ENCODE peak calls at places on chromosomes 13 and 19, in ten cellular contexts. D is T-helper 17 cell; L is AML-193; O is AG09309; X is activated naive CD8-positive, alpha-beta T cell treated with anti-CD3 and anti-CD28 coated beads, Interleukin-2, amount 50 U/mL, for 24 hours; Q is trophoblast cell; N is NCI-H748 treated with DMSO at 0.1 percent for 48 hours; S is endothelial cell; G is mammary epithelial cell; E is neuronal stem cell. K is an unnamed sample.

GRCh38 chr13:27079421-27079958 is 92.1 kb downstream of the USP12 start:
- DNase-seq in D (no peak), L (peak), O (peak), X (no peak), Q (peak), N (no peak), S (no peak), G (peak), E (no peak), K (no peak)

GRCh38 chr19:47540748-47541147 is 25.9 kb upstream of the NAPA start:
- DNase-seq in D (no peak), L (no peak), O (peak), X (no peak), Q (no peak), N (no peak), S (no peak), G (no peak), E (no peak), K (no peak)

GRCh38 chr13:85503797-85504196 is 295.4 kb downstream of the SLITRK6 start:
- DNase-seq in D (no peak), L (no peak), O (no peak), X (no peak), Q (no peak), N (no peak), S (no peak), G (peak), E (no peak), K (no peak)

GRCh38 chr19:16118489-16119033 is 6.9 kb downstream of the RAB8A start:
- DNase-seq in D (no peak), L (peak), O (no peak), X (peak), Q (peak), N (no peak), S (no peak), G (no peak), E (no peak), K (no peak)

GRCh38 chr19:34366670-34367423 is 1.9 kb downstream of the GPI start:
- DNase-seq in D (no peak), L (peak), O (peak), X (no peak), Q (no peak), N (no peak), S (no peak), G (peak), E (no peak), K (no peak)

GRCh38 chr13:103640617-103641016 is 574.4 kb upstream of the SLC10A2 start:
- DNase-seq in D (no peak), L (no peak), O (no peak), X (no peak), Q (no peak), N (no peak), S (no peak), G (no peak), E (no peak), K (no peak)

GRCh38 chr13:72985610-72986009 is 73.2 kb upstream of the KLF5 start:
- DNase-seq in D (no peak), L (no peak), O (no peak), X (no peak), Q (no peak), N (no peak), S (no peak), G (no peak), E (no peak), K (no peak)

GRCh38 chr13:27952931-27953670 is 16.0 kb downstream of the CDX2 start:
- DNase-seq in D (no peak), L (no peak), O (no peak), X (no peak), Q (peak), N (no peak), S (no peak), G (no peak), E (no peak), K (no peak)

GRCh38 chr19:10912619-10913018 is 15.8 kb downstream of the YIPF2 start:
- DNase-seq in D (no peak), L (no peak), O (no peak), X (no peak), Q (no peak), N (no peak), S (no peak), G (no peak), E (no peak), K (no peak)

GRCh38 chr13:80030491-80030890 is 310.4 kb downstream of the SPRY2 start:
- DNase-seq in D (no peak), L (peak), O (no peak), X (no peak), Q (no peak), N (no peak), S (peak), G (peak), E (no peak), K (no peak)

GRCh38 chr19:33220735-33221134 is 4.9 kb downstream of the SLC7A10 start:
- DNase-seq in D (no peak), L (no peak), O (no peak), X (no peak), Q (no peak), N (no peak), S (no peak), G (no peak), E (no peak), K (no peak)

GRCh38 chr19:38800577-38801347 is 11.8 kb downstream of the LGALS7B start:
- DNase-seq in D (no peak), L (no peak), O (no peak), X (no peak), Q (no peak), N (no peak), S (no peak), G (no peak), E (no peak), K (no peak)

GRCh38 chr13:47917022-47917574 is 84.0 kb downstream of the SUCLA2 start:
- DNase-seq in D (no peak), L (no peak), O (no peak), X (no peak), Q (peak), N (no peak), S (no peak), G (no peak), E (no peak), K (no peak)

GRCh38 chr19:53553865-53554791 is 16.2 kb downstream of the ZNF331 start:
- DNase-seq in D (peak), L (peak), O (peak), X (peak), Q (peak), N (no peak), S (peak), G (peak), E (no peak), K (no peak)

GRCh38 chr19:43901395-43902390 is 33.4 kb downstream of the ZNF45 start:
- DNase-seq in D (peak), L (no peak), O (peak), X (peak), Q (peak), N (peak), S (peak), G (peak), E (peak), K (no peak)

GRCh38 chr13:25901460-25902376 is 150.1 kb downstream of the SHISA2 start:
- DNase-seq in D (no peak), L (no peak), O (no peak), X (no peak), Q (no peak), N (peak), S (no peak), G (peak), E (no peak), K (no peak)

K was measured in NCI-H1105.